ENCODE peak calls at places on chromosomes 12 and 14, in seven cellular contexts. X is suprapubic skin; W is A549; R is CD4-positive, alpha-beta memory T cell; H is heart left ventricle; B is pancreas; Y is CD8-positive, alpha-beta memory T cell. G is an unnamed sample.
A peak's percentile ranks its signal among the peaks of the same experiment; 100 is the strongest.

GRCh38 chr12:125013816-125014442 is 20.5 kb downstream of the BRI3BP start:
- DNase-seq in X (no peak), W (no peak), R (no peak), H (no peak), B (peak; percentile 93), Y (no peak), G (no peak)

GRCh38 chr12:133227281-133227852 is 8.3 kb downstream of the ANHX start:
- DNase-seq in X (no peak), W (no peak), R (no peak), H (no peak), B (no peak), Y (no peak), G (no peak)

GRCh38 chr12:110281549-110282342 is 699 bp downstream of the ATP2A2 start:
- DNase-seq in X (peak; percentile 85), W (peak; percentile 75), R (peak; percentile 58), H (peak; percentile 51), B (peak; percentile 47), Y (peak; percentile 62), G (peak; percentile 27)

GRCh38 chr12:12081836-12082497 is 11.2 kb downstream of the BCL2L14 start:
- DNase-seq in X (no peak), W (peak; percentile 78), R (no peak), H (no peak), B (no peak), Y (no peak), G (no peak)

GRCh38 chr12:510071-510825 is 50.5 kb downstream of the B4GALNT3 start:
- DNase-seq in X (no peak), W (peak; percentile 18), R (no peak), H (no peak), B (peak; percentile 38), Y (no peak), G (no peak)

GRCh38 chr12:124460771-124461170 is 106.6 kb downstream of the NCOR2 start:
- DNase-seq in X (no peak), W (no peak), R (no peak), H (no peak), B (no peak), Y (peak; percentile 48), G (no peak)

GRCh38 chr12:79983492-79983891 is 48.6 kb upstream of the PPP1R12A start:
- DNase-seq in X (no peak), W (peak; percentile 53), R (no peak), H (no peak), B (no peak), Y (no peak), G (no peak)

GRCh38 chr14:77603031-77603430 is 13.4 kb downstream of the SPTLC2 start:
- DNase-seq in X (no peak), W (no peak), R (no peak), H (no peak), B (no peak), Y (no peak), G (no peak)

GRCh38 chr14:77681196-77682157 is 26.3 kb downstream of the ALKBH1 start:
- DNase-seq in X (no peak), W (peak; percentile 17), R (no peak), H (no peak), B (no peak), Y (no peak), G (no peak)

GRCh38 chr12:91921555-91921954 is 224.1 kb downstream of the BTG1 start:
- DNase-seq in X (no peak), W (no peak), R (no peak), H (no peak), B (no peak), Y (no peak), G (no peak)

GRCh38 chr12:53729659-53730058 is 2.4 kb upstream of the CALCOCO1 start:
- DNase-seq in X (no peak), W (peak; percentile 25), R (no peak), H (no peak), B (no peak), Y (no peak), G (no peak)

GRCh38 chr14:74421997-74422396 is 4.0 kb downstream of the SYNDIG1L start:
- DNase-seq in X (no peak), W (no peak), R (no peak), H (no peak), B (no peak), Y (no peak), G (no peak)

GRCh38 chr14:94180655-94181271 is 6.6 kb downstream of the PPP4R4 start:
- DNase-seq in X (no peak), W (peak; percentile 48), R (peak; percentile 68), H (no peak), B (no peak), Y (no peak), G (peak; percentile 57)

GRCh38 chr12:116339062-116339461 is 61.6 kb upstream of the MED13L start:
- DNase-seq in X (no peak), W (no peak), R (no peak), H (no peak), B (no peak), Y (no peak), G (no peak)

GRCh38 chr12:116910645-116911449 is at the start of gene FBXW8:
- DNase-seq in X (peak; percentile 88), W (peak; percentile 86), R (peak; percentile 55), H (peak; percentile 68), B (peak; percentile 60), Y (peak; percentile 69), G (peak; percentile 44)

GRCh38 chr14:92223027-92223426 is 99.9 kb upstream of the SLC24A4 start:
- DNase-seq in X (peak; percentile 37), W (no peak), R (no peak), H (no peak), B (no peak), Y (no peak), G (no peak)

GRCh38 chr12:96502477-96502876 is 13.1 kb downstream of the CFAP54 start:
- DNase-seq in X (no peak), W (peak; percentile 26), R (no peak), H (no peak), B (no peak), Y (no peak), G (no peak)

GRCh38 chr14:52314521-52315354 is 626 bp downstream of the PTGER2 start:
- DNase-seq in X (peak; percentile 83), W (no peak), R (peak; percentile 50), H (no peak), B (peak; percentile 19), Y (peak; percentile 65), G (peak; percentile 28)

GRCh38 chr12:80805106-80805505 is 88.4 kb downstream of the MYF5 start:
- DNase-seq in X (no peak), W (no peak), R (no peak), H (no peak), B (no peak), Y (no peak), G (no peak)

GRCh38 chr14:102020058-102020971 is 55.9 kb downstream of the DYNC1H1 start:
- DNase-seq in X (no peak), W (no peak), R (no peak), H (no peak), B (no peak), Y (no peak), G (peak; percentile 53)

GRCh38 chr14:75138492-75138891 is 11.6 kb upstream of the NEK9 start:
- DNase-seq in X (no peak), W (no peak), R (no peak), H (no peak), B (no peak), Y (no peak), G (no peak)

GRCh38 chr12:60501124-60501729 is 905.4 kb downstream of the SLC16A7 start:
- DNase-seq in X (no peak), W (no peak), R (no peak), H (peak; percentile 16), B (no peak), Y (no peak), G (no peak)

GRCh38 chr14:47539065-47539464 is 136.3 kb downstream of the MDGA2 start:
- DNase-seq in X (no peak), W (peak; percentile 13), R (no peak), H (no peak), B (no peak), Y (no peak), G (no peak)

GRCh38 chr14:38526841-38527501 is 271.1 kb upstream of the CLEC14A start:
- DNase-seq in X (no peak), W (no peak), R (no peak), H (no peak), B (no peak), Y (no peak), G (no peak)

GRCh38 chr12:102061096-102061555 is 665 bp downstream of the WASHC3 start:
- DNase-seq in X (no peak), W (no peak), R (peak; percentile 67), H (no peak), B (no peak), Y (no peak), G (no peak)

GRCh38 chr12:34388636-34389377 is 366.5 kb downstream of the ALG10 start:
- DNase-seq in X (peak; percentile 69), W (no peak), R (peak; percentile 35), H (no peak), B (no peak), Y (peak; percentile 30), G (no peak)

DNA sequence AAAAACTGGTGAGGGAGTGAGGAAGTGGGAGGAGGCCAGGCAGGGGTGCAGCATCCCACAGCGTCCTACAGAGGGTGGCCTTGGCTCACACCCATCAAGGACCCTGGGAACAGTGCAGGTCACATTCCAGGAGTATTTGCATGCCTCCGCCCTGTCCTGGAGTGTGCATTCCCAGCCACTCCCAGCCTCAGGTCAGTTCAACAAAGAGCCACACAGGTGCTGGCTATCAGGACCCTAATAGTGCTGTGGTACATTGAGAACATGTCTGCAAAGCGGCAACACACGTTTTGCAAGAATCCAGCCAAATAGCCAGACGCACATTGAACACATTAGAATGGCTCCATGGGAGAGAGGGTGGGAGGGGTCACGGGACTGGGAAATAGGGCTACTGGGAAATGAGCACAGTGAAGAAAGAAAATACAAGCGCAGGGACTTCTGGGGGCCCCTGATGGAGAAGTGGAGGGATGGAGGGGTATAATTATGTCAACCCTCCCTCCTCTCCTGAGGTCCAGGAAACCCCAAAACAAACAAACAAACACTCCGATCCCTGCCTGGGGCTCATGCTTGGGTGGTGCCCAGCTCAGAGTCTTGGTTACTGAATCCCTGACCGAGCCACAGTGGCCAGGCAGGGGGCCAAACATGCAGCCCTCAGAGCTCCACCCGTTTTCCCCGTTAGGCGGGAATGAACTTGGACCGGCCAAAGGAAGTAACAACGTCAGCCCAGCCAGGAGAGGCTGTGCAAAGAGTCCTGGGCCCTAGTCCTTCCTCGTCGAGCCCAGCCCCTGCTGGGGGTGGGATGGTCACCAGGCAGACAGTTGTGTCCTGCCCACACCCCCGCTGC is 36.4 kb downstream of the CMKLR1 start:
- DNase-seq in X (peak; percentile 93), W (peak; percentile 68), R (no peak), H (peak; percentile 87), B (no peak), Y (peak; percentile 10), G (no peak)
- H3K4me1 ChIP-seq in X (peaks cover 67% of the 10 kb centered on the region), W (peaks cover 13% of the 10 kb centered on the region), R (peaks cover 68% of the 10 kb centered on the region), H (peaks cover 61% of the 10 kb centered on the region), B (peaks cover 14% of the 10 kb centered on the region), Y (peaks cover 18% of the 10 kb centered on the region), G (no peaks in the 10 kb centered on the region)

GRCh38 chr14:100342195-100342594 is 19.1 kb downstream of the SLC25A47 start:
- DNase-seq in X (no peak), W (no peak), R (no peak), H (no peak), B (no peak), Y (no peak), G (no peak)
- H3K9me3 ChIP-seq in X (no peaks in the 10 kb centered on the region), W (no peaks in the 10 kb centered on the region), R (no peaks in the 10 kb centered on the region), H (no peaks in the 10 kb centered on the region), B (no peaks in the 10 kb centered on the region), Y (no peaks in the 10 kb centered on the region), G (no peaks in the 10 kb centered on the region)

GRCh38 chr14:33938131-33938949 is 12.5 kb downstream of the EGLN3 start:
- DNase-seq in X (no peak), W (peak; percentile 65), R (no peak), H (peak; percentile 80), B (peak; percentile 75), Y (no peak), G (no peak)
- H3K4me1 ChIP-seq in X (peaks cover 32% of the 10 kb centered on the region), W (peaks cover 21% of the 10 kb centered on the region), R (no peaks in the 10 kb centered on the region), H (peaks cover 58% of the 10 kb centered on the region), B (peaks cover 26% of the 10 kb centered on the region), Y (no peaks in the 10 kb centered on the region), G (no peaks in the 10 kb centered on the region)

GRCh38 chr14:104339829-104340228 is 201.4 kb downstream of the KIF26A start:
- DNase-seq in X (no peak), W (no peak), R (no peak), H (no peak), B (no peak), Y (no peak), G (no peak)
- H3K9me3 ChIP-seq in X (peaks cover 3% of the 10 kb centered on the region), W (peaks cover 12% of the 10 kb centered on the region), R (no peaks in the 10 kb centered on the region), H (peaks cover 8% of the 10 kb centered on the region), B (no peaks in the 10 kb centered on the region), Y (no peaks in the 10 kb centered on the region), G (peaks cover 8% of the 10 kb centered on the region)

G was measured in naive thymus-derived CD4-positive, alpha-beta T cell.